ENCODE peak calls at places on chromosomes 4 and X, in five cellular contexts. L, E, D, O and K are unnamed samples.

GRCh38 chrX:10011991-10012390 is 44.8 kb downstream of the CLDN34 start:
- DNase-seq in L (no peak), O (no peak), E (no peak), D (no peak), K (no peak)

GRCh38 chr4:179595671-179596410 is 2153.6 kb upstream of the AGA start:
- DNase-seq in O (no peak), D (no peak), L (no peak), E (no peak), K (peak)

GRCh38 chrX:55619547-55619946 is 3.7 kb upstream of the FOXR2 start:
- DNase-seq in E (no peak), L (no peak), D (no peak), O (no peak), K (no peak)

GRCh38 chr4:100688368-100688767 is 170.5 kb upstream of the EMCN start:
- DNase-seq in D (no peak), L (no peak), O (no peak), E (no peak), K (no peak)

GRCh38 chrX:2677764-2678163 is 13.3 kb upstream of the CD99 start:
- DNase-seq in L (no peak), E (peak), O (no peak), D (no peak), K (peak)

GRCh38 chr4:143539670-143540023 is 26.1 kb downstream of the SMARCA5 start:
- DNase-seq in L (no peak), E (no peak), O (no peak), D (no peak), K (no peak)

GRCh38 chr4:116027311-116027710 is 913.9 kb upstream of the NDST4 start:
- DNase-seq in D (no peak), L (no peak), E (no peak), O (no peak), K (no peak)

GRCh38 chrX:77442728-77443127 is 4.5 kb upstream of the FGF16 start:
- DNase-seq in L (no peak), D (peak), E (no peak), O (no peak), K (peak)

GRCh38 chr4:169225812-169226211 is 44.9 kb downstream of the SH3RF1 start:
- DNase-seq in E (no peak), L (no peak), O (no peak), D (no peak), K (peak)

GRCh38 chr4:96395747-96396146 is 555.9 kb downstream of the PDHA2 start:
- DNase-seq in L (no peak), E (no peak), D (no peak), O (no peak), K (no peak)

GRCh38 chr4:25442863-25443307 is 65.8 kb downstream of the ANAPC4 start:
- DNase-seq in D (no peak), O (no peak), E (no peak), L (no peak), K (no peak)

GRCh38 chr4:138875886-138876608 is 139.5 kb upstream of the NOCT start:
- DNase-seq in D (no peak), L (no peak), O (no peak), E (no peak), K (peak)

GRCh38 chrX:13024911-13025454 is 19.4 kb downstream of the FAM9C start:
- DNase-seq in E (no peak), O (no peak), L (no peak), D (no peak), K (no peak)

GRCh38 chr4:7382634-7383014 is 52.1 kb downstream of the PSAPL1 start:
- DNase-seq in E (no peak), D (no peak), O (no peak), L (no peak), K (no peak)

GRCh38 chr4:53040459-53040815 is 178.3 kb downstream of the RASL11B start:
- DNase-seq in D (no peak), O (no peak), E (no peak), L (no peak), K (no peak)

GRCh38 chrX:70141373-70141772 is 8.1 kb downstream of the IGBP1 start:
- DNase-seq in O (no peak), D (no peak), E (no peak), L (no peak), K (no peak)

GRCh38 chr4:188295899-188296298 is 156.7 kb downstream of the TRIML1 start:
- DNase-seq in O (no peak), E (no peak), L (no peak), D (no peak), K (no peak)

GRCh38 chr4:188297873-188298272 is 158.6 kb downstream of the TRIML1 start:
- DNase-seq in O (no peak), E (no peak), D (no peak), L (no peak), K (no peak)

GRCh38 chr4:188299161-188299560 is 159.9 kb downstream of the TRIML1 start:
- DNase-seq in D (no peak), O (no peak), E (no peak), L (no peak), K (no peak)
- H2AFZ ChIP-seq in D (no peak), O (no peak), E (no peak), L (no peak), K (no peak)

DNA sequence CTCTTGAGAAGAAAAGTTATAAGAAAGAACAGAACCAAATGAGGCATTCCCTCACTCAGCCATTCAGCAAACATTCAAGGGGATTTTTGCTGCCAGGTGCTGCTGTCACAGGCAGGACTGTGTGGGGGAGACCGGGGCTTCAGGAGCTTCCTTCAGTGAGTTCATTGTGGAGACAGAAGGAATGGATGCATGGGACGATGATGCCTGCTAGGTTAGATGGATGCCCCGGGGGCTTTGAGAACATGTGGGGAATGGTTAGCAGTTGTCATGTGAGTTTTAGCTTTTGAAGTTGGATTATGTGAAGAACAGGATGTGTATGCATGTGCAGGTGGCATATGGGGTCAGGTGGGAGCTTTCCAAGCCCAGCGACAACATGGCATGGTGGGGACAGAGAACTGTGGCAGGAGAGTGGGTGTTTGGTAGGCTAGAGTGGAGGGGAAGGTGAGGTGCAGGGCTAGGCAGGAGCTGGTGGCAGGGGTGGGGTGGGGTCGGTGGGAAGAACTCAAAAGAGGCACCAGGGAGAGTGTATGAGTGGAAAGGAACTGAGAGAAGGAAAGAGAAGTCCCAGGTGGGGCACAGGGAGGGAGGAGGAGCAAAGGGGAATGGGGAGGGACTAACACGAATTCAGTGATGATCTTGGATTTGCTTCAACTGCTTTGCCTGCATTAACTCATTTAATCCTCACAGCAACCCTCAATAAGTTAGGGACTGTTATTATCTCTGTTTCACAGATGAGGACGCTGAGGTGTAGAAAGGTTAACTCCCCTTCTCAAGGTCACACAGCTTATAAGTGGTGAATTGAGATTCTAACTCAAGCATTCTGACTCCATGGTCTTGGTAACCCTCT is 8.4 kb downstream of the DCUN1D4 start:
- DNase-seq in L (no peak), D (no peak), E (peak), O (no peak), K (no peak)
- TF ChIP-seq SP1 in L (no peak), D (no peak), E (no peak), O (no peak), K (no peak)

GRCh38 chrX:74349387-74349786 is 45.4 kb downstream of the ZCCHC13 start:
- DNase-seq in O (no peak), L (no peak), D (peak), E (no peak), K (peak)
- H2AFZ ChIP-seq in O (no peak), L (no peak), D (no peak), E (no peak), K (peak)

DNA sequence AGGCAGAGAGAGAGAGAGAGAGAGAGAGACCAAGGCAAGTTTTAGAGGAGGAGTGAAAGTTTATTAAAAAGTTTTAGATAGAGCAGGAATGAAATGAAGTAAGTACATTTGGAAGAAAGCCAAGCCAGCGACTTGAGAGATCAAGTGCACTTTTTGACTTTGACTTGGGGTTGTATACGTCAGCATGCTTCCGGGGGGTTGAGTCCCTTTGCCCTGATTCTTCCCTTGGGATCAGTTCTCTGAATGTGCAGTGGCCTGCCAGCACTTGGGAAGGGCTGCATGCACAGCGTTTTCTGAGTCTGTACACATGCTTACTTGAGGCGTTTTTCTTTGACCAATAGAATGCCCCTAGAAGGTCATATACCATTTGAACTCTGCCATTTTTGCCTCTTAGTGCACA is 400.5 kb downstream of the PDGFC start:
- DNase-seq in O (no peak), L (no peak), D (no peak), E (no peak), K (no peak)
- TF ChIP-seq SP1 in O (no peak), L (no peak), D (no peak), E (no peak), K (no peak)

GRCh38 chr4:184792334-184792733 is 33.4 kb downstream of the ACSL1 start:
- DNase-seq in O (no peak), D (no peak), E (no peak), L (no peak), K (no peak)
- H2AFZ ChIP-seq in O (no peak), D (no peak), E (no peak), L (no peak), K (no peak)

DNA sequence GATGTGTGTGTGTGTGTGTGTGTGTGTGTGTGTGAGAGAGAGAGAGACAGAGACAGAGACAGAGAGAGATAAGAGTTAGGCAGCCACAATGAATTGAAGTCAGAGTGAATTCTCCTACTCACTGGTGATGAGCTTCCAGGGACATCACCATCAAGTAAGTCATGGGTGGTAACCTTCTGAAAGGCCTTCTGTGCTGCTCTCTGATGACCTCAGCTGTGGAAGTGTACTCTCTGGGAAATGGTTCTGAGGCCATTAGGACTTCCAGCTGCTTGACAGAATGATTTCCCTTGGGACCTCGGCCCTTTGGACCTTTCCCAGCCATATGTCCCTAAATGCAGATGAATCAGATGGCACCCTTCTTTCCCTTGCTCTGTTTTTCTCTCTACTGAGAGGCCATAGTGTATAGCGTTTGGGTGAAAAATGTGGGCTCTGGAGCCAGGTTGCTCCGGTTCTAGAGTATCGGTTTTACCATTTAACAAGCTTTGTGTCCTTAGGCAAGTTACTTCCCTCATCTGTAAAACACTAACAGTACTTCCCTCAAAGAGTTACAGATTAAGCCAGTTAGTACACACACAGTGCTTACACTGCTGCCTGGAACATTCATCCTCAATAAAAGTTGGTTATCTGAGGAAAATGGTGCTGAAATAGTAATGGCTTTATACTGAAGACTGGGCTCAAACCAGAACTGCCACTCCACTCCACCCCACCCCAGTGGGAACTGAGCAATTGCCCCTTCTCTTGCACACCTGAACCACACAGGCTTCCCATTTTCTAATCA is 7.6 kb downstream of the SEPTIN11 start:
- DNase-seq in O (no peak), E (no peak), D (peak), L (no peak), K (no peak)
- TF ChIP-seq SP1 in O (no peak), E (no peak), D (no peak), L (no peak), K (no peak)